ENCODE peak calls at places on chromosomes 11 and 22, in four cellular contexts. One of them, this sample, is unnamed.

GRCh38 chr11:47912843-47913437 is 64.8 kb upstream of the NUP160 start:
- DNase-seq in fibroblast of villous mesenchyme: peak
- DNase-seq in heart left ventricle: no peak
- DNase-seq in BE2C: no peak
- DNase-seq in this sample: no peak

GRCh38 chr11:16086229-16086628 is 270.1 kb downstream of the SOX6 start:
- DNase-seq in fibroblast of villous mesenchyme: no peak
- DNase-seq in heart left ventricle: no peak
- DNase-seq in BE2C: peak
- DNase-seq in this sample: no peak

GRCh38 chr22:37922177-37922576 is 16.1 kb downstream of the MICALL1 start:
- DNase-seq in fibroblast of villous mesenchyme: no peak
- DNase-seq in heart left ventricle: no peak
- DNase-seq in BE2C: no peak
- DNase-seq in this sample: no peak

GRCh38 chr22:39569066-39569465 is 1.5 kb upstream of the CACNA1I start:
- DNase-seq in fibroblast of villous mesenchyme: no peak
- DNase-seq in heart left ventricle: no peak
- DNase-seq in BE2C: no peak
- DNase-seq in this sample: no peak

GRCh38 chr11:117936973-117937372 is 7.8 kb upstream of the TMPRSS13 start:
- DNase-seq in fibroblast of villous mesenchyme: no peak
- DNase-seq in heart left ventricle: no peak
- DNase-seq in BE2C: no peak
- DNase-seq in this sample: no peak

GRCh38 chr11:66580803-66581202 is 12.1 kb downstream of the CCDC87 start:
- DNase-seq in fibroblast of villous mesenchyme: peak
- DNase-seq in heart left ventricle: no peak
- DNase-seq in BE2C: no peak
- DNase-seq in this sample: no peak

GRCh38 chr11:44950625-44951472 is at the start of gene TP53I11:
- DNase-seq in fibroblast of villous mesenchyme: peak
- DNase-seq in heart left ventricle: peak
- DNase-seq in BE2C: peak
- DNase-seq in this sample: peak

GRCh38 chr22:29635734-29636357 is 32.4 kb downstream of the NF2 start:
- DNase-seq in fibroblast of villous mesenchyme: peak
- DNase-seq in heart left ventricle: no peak
- DNase-seq in BE2C: peak
- DNase-seq in this sample: peak

GRCh38 chr22:37213218-37213855 is 1.1 kb upstream of the SSTR3 start:
- DNase-seq in fibroblast of villous mesenchyme: no peak
- DNase-seq in heart left ventricle: no peak
- DNase-seq in BE2C: no peak
- DNase-seq in this sample: no peak

GRCh38 chr11:33724644-33725035 is 11.6 kb downstream of the CD59 start:
- DNase-seq in fibroblast of villous mesenchyme: peak
- DNase-seq in heart left ventricle: no peak
- DNase-seq in BE2C: no peak
- DNase-seq in this sample: peak

DNA sequence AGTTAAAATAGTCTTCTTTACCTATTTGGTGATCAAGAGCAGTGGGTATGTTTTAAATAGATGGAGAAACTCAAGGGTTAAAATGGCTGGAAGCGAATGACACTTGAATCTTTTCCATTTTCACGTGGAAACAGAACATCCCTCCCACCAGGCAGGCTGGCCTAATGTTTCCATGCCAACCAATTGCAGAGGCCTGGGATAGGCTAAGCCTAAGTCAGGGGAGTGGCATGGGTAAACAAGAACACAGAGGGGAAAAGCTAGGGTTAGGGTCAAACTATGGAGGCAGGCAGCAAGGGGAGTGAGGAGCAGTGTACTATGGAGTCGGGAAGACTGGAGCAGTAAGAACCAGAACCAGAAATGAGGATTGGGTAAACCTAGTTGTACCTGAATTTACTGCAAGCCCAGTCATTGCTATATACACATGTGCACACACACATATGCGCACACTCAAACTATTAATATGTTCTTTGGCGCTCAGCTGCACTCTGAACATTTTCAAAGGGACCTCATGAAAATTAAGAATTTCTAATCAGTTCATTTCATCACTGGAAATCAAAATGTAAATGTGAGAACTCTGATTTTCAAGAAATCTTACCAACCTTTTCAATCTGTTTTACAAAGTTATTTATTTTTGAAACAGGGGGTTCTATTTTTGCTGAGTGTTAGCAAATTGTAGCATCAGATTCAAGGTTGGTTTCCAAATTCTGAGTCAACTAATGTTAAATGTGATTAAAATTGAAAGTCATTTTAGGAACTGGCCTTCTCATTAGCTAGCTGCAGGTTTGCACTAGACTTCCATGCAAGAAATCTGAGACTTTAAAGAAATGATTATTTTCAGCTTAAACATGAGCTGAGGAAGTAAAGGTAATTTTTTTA is 327.0 kb upstream of the CCDC90B start:
- DNase-seq in fibroblast of villous mesenchyme: no peak
- DNase-seq in heart left ventricle: no peak
- DNase-seq in BE2C: peak
- DNase-seq in this sample: no peak
- H3K4me3 ChIP-seq in fibroblast of villous mesenchyme: no peak
- H3K4me3 ChIP-seq in heart left ventricle: no peak
- H3K4me3 ChIP-seq in BE2C: no peak
- H3K4me3 ChIP-seq in this sample: no peak

GRCh38 chr11:28107331-28107725 is 628 bp downstream of the KIF18A start:
- DNase-seq in fibroblast of villous mesenchyme: no peak
- DNase-seq in heart left ventricle: no peak
- DNase-seq in BE2C: peak
- DNase-seq in this sample: no peak

GRCh38 chr11:28110839-28111235 is 2.6 kb downstream of the METTL15 start:
- DNase-seq in fibroblast of villous mesenchyme: peak
- DNase-seq in heart left ventricle: no peak
- DNase-seq in BE2C: no peak
- DNase-seq in this sample: peak

GRCh38 chr11:28107726-28108618 is at the start of the genes KIF18A and METTL15:
- DNase-seq in fibroblast of villous mesenchyme: peak
- DNase-seq in heart left ventricle: peak
- DNase-seq in BE2C: peak
- DNase-seq in this sample: peak

GRCh38 chr11:28108909-28109308 is 721 bp downstream of the METTL15 start:
- DNase-seq in fibroblast of villous mesenchyme: no peak
- DNase-seq in heart left ventricle: no peak
- DNase-seq in BE2C: no peak
- DNase-seq in this sample: no peak

GRCh38 chr11:28110108-28110838 is 2.1 kb downstream of the METTL15 start:
- DNase-seq in fibroblast of villous mesenchyme: peak
- DNase-seq in heart left ventricle: peak
- DNase-seq in BE2C: peak
- DNase-seq in this sample: peak
- TF ChIP-seq CTCF in fibroblast of villous mesenchyme: no peak
- TF ChIP-seq CTCF in heart left ventricle: no peak
- TF ChIP-seq CTCF in BE2C: no peak
- TF ChIP-seq CTCF in this sample: peak

GRCh38 chr22:22044153-22044552 is 61.6 kb upstream of the TOP3B start:
- DNase-seq in fibroblast of villous mesenchyme: no peak
- DNase-seq in heart left ventricle: no peak
- DNase-seq in BE2C: no peak
- DNase-seq in this sample: no peak

GRCh38 chr22:22042599-22043295 is 60.2 kb upstream of the TOP3B start:
- DNase-seq in fibroblast of villous mesenchyme: no peak
- DNase-seq in heart left ventricle: no peak
- DNase-seq in BE2C: no peak
- DNase-seq in this sample: no peak

GRCh38 chr22:22042009-22042408 is 59.4 kb upstream of the TOP3B start:
- DNase-seq in fibroblast of villous mesenchyme: no peak
- DNase-seq in heart left ventricle: no peak
- DNase-seq in BE2C: no peak
- DNase-seq in this sample: no peak

GRCh38 chr22:22045576-22046335 is 63.2 kb upstream of the TOP3B start:
- DNase-seq in fibroblast of villous mesenchyme: no peak
- DNase-seq in heart left ventricle: no peak
- DNase-seq in BE2C: no peak
- DNase-seq in this sample: no peak

DNA sequence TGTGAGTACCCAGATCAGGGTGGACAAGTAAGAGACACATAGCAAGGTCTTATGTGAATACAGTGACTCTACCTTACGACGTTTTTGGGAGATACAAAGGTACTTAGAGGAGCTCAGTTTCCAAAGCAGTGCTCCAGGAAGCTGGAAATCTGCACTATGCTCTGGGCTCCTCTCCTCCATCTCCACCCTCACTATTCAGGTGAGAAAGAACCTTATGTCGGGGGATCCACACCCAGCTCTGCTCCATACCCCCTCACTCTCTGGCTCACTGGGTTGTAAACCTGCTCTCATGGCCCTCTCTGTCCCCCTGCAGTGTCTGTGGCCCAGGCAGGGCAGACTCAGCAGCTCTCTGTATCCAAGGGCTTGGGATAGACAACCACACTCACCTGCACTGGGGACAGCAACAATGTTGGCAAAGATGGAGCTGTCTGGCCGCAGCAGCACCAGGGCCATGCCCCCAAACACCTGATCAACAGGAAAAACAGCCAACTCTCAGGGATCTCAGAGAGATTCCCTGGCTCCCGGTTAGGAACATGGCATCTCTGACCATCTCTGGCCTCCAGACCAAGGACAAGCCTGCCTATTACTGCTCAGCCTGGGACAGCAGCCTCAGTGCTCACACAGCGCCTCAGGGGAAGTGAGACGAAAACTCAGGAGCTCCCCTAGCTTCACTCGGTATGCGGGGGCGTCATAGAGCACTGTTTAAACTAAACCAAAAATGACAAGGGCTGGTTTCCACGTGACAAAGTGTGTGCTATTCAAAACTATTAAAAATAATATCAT is 60.9 kb upstream of the TOP3B start:
- DNase-seq in fibroblast of villous mesenchyme: no peak
- DNase-seq in heart left ventricle: no peak
- DNase-seq in BE2C: no peak
- DNase-seq in this sample: no peak
- H3K4me3 ChIP-seq in fibroblast of villous mesenchyme: no peak
- H3K4me3 ChIP-seq in heart left ventricle: no peak
- H3K4me3 ChIP-seq in BE2C: no peak
- H3K4me3 ChIP-seq in this sample: no peak

GRCh38 chr11:85464283-85464682 is 162.9 kb downstream of the DLG2 start:
- DNase-seq in fibroblast of villous mesenchyme: no peak
- DNase-seq in heart left ventricle: no peak
- DNase-seq in BE2C: no peak
- DNase-seq in this sample: no peak
- TF ChIP-seq CTCF in fibroblast of villous mesenchyme: no peak
- TF ChIP-seq CTCF in heart left ventricle: peak
- TF ChIP-seq CTCF in BE2C: no peak
- TF ChIP-seq CTCF in this sample: no peak

DNA sequence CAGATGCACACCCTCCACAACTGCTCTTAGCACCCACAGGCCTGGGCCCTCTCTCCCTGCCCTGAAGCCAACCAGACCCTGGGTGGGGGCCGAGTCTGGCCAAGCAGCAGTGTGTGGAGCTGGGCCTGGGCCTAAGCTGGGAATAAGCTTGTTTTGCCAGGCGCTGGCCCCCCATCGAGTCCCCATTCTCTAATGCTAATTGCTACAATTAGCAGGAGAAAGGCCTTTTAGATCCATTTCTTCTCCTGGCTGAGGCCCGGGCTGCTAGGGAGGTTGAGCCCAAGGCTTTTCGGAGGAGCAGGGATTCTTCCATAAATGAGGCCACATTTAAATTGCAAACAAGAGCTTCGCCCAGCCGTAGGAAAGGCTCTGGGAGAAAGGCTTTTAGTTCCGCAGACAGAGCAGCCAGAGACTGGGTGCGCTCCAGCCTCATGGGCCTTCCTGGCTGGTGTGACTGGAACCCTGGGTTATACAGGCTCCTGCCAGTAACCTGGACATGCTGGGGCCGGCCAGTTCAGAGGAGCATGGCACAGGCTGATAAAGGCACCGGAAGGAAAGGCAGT is 6.4 kb downstream of the KCNQ1OT1 start:
- DNase-seq in fibroblast of villous mesenchyme: no peak
- DNase-seq in heart left ventricle: no peak
- DNase-seq in BE2C: no peak
- DNase-seq in this sample: no peak
- H3K4me3 ChIP-seq in fibroblast of villous mesenchyme: no peak
- H3K4me3 ChIP-seq in heart left ventricle: no peak
- H3K4me3 ChIP-seq in BE2C: no peak
- H3K4me3 ChIP-seq in this sample: no peak

GRCh38 chr22:50233223-50233622 is 11.6 kb downstream of the TUBGCP6 start:
- DNase-seq in fibroblast of villous mesenchyme: no peak
- DNase-seq in heart left ventricle: no peak
- DNase-seq in BE2C: no peak
- DNase-seq in this sample: no peak

GRCh38 chr22:50238755-50239154 is 6.1 kb downstream of the TUBGCP6 start:
- DNase-seq in fibroblast of villous mesenchyme: no peak
- DNase-seq in heart left ventricle: no peak
- DNase-seq in BE2C: no peak
- DNase-seq in this sample: no peak

GRCh38 chr22:50242406-50242949 is 2.3 kb downstream of the TUBGCP6 start:
- DNase-seq in fibroblast of villous mesenchyme: peak
- DNase-seq in heart left ventricle: no peak
- DNase-seq in BE2C: no peak
- DNase-seq in this sample: peak

GRCh38 chr22:50232481-50233151 is 12.2 kb downstream of the TUBGCP6 start:
- DNase-seq in fibroblast of villous mesenchyme: no peak
- DNase-seq in heart left ventricle: no peak
- DNase-seq in BE2C: no peak
- DNase-seq in this sample: no peak

GRCh38 chr22:50236731-50237409 is 8.0 kb downstream of the TUBGCP6 start:
- DNase-seq in fibroblast of villous mesenchyme: peak
- DNase-seq in heart left ventricle: no peak
- DNase-seq in BE2C: peak
- DNase-seq in this sample: peak
- TF ChIP-seq CTCF in fibroblast of villous mesenchyme: peak
- TF ChIP-seq CTCF in heart left ventricle: peak
- TF ChIP-seq CTCF in BE2C: peak
- TF ChIP-seq CTCF in this sample: peak

GRCh38 chr11:119709171-119709570 is 19.8 kb downstream of the NECTIN1 start:
- DNase-seq in fibroblast of villous mesenchyme: no peak
- DNase-seq in heart left ventricle: no peak
- DNase-seq in BE2C: no peak
- DNase-seq in this sample: no peak
- H3K4me3 ChIP-seq in fibroblast of villous mesenchyme: no peak
- H3K4me3 ChIP-seq in heart left ventricle: no peak
- H3K4me3 ChIP-seq in BE2C: peak
- H3K4me3 ChIP-seq in this sample: no peak

GRCh38 chr11:63906585-63906984 is 10.4 kb downstream of the RCOR2 start:
- DNase-seq in fibroblast of villous mesenchyme: peak
- DNase-seq in heart left ventricle: no peak
- DNase-seq in BE2C: peak
- DNase-seq in this sample: peak
- TF ChIP-seq CTCF in fibroblast of villous mesenchyme: no peak
- TF ChIP-seq CTCF in heart left ventricle: peak
- TF ChIP-seq CTCF in BE2C: no peak
- TF ChIP-seq CTCF in this sample: no peak

This sample was measured in fibroblast of the aortic adventitia.